ENCODE peak calls at places on chromosomes 1 and 21, in five cellular contexts. G is HS-5; H is stimulated activated CD4-positive, alpha-beta T cell treated with anti-CD3 and anti-CD28 coated beads, Interleukin-1b, Interleukin-23, amount 100 ng/mL, for 24 hours; X is caudate nucleus; B is EH. N is an unnamed sample.

GRCh38 chr1:67257173-67257535 is 50.5 kb upstream of the IL12RB2 start:
- DNase-seq in G (no peak), B (no peak), X (no peak), H (no peak), N (no peak)

GRCh38 chr1:164685247-164685646 is 126.3 kb downstream of the PBX1 start:
- DNase-seq in B (no peak), X (no peak), H (no peak), G (no peak), N (no peak)

GRCh38 chr1:43365678-43366077 is 2.1 kb downstream of the ELOVL1 start:
- DNase-seq in G (no peak), B (no peak), H (no peak), X (no peak), N (no peak)

GRCh38 chr21:44365967-44366585 is 12.7 kb downstream of the TRPM2 start:
- DNase-seq in H (no peak), X (no peak), B (no peak), G (no peak), N (no peak)

GRCh38 chr1:225280563-225280962 is 147.3 kb downstream of the LBR start:
- DNase-seq in B (no peak), H (no peak), G (no peak), X (no peak), N (no peak)

GRCh38 chr1:173057984-173058383 is 7.2 kb upstream of the TNFSF18 start:
- DNase-seq in G (no peak), B (no peak), X (no peak), H (no peak), N (no peak)

GRCh38 chr1:61208172-61208571 is 125.8 kb downstream of the NFIA start:
- DNase-seq in B (no peak), X (no peak), H (no peak), G (no peak), N (no peak)

GRCh38 chr1:173122958-173123852 is 72.5 kb upstream of the TNFSF18 start:
- DNase-seq in X (no peak), H (no peak), B (peak; percentile 98), G (peak; percentile 53), N (peak; percentile 70)

GRCh38 chr1:239700667-239701066 is 314.3 kb downstream of the CHRM3 start:
- DNase-seq in X (no peak), B (no peak), H (no peak), G (no peak), N (no peak)

GRCh38 chr1:26833432-26834405 is 7.2 kb downstream of the ZDHHC18 start:
- DNase-seq in B (no peak), G (no peak), X (no peak), H (peak; percentile 49), N (no peak)

GRCh38 chr1:104636581-104636980 is 886.9 kb downstream of the AMY1C start:
- DNase-seq in G (peak; percentile 14), B (no peak), X (no peak), H (no peak), N (no peak)

GRCh38 chr1:234776875-234777849 is 167.2 kb upstream of the IRF2BP2 start:
- DNase-seq in G (no peak), X (no peak), H (no peak), B (no peak), N (no peak)

GRCh38 chr21:14889080-14889805 is 175.6 kb downstream of the NRIP1 start:
- DNase-seq in H (no peak), B (peak; percentile 74), X (no peak), G (no peak), N (peak; percentile 78)

GRCh38 chr1:64499966-64500365 is 30.0 kb downstream of the CACHD1 start:
- DNase-seq in G (no peak), H (no peak), B (peak; percentile 17), X (no peak), N (no peak)

GRCh38 chr1:228737613-228738012 is 2.3 kb downstream of the RHOU start:
- DNase-seq in H (no peak), B (no peak), X (no peak), G (no peak), N (no peak)

N was measured in non-pigmented ciliary epithelial cell.